ENCODE peak calls at places on chromosome 18, in five cellular contexts. M, A, F, H and C are unnamed samples.

GRCh38 chr18:45783097-45784075 is 42.1 kb upstream of the SIGLEC15 start:
- DNase-seq in F (peak), H (no peak), M (no peak), A (no peak), C (no peak)

GRCh38 chr18:70371908-70372307 is 83.1 kb downstream of the SOCS6 start:
- DNase-seq in F (peak), M (no peak), H (no peak), A (no peak), C (no peak)

GRCh38 chr18:76463358-76463757 is 31.7 kb downstream of the ZNF516 start:
- DNase-seq in A (no peak), H (no peak), M (no peak), F (no peak), C (no peak)

GRCh38 chr18:22428672-22429071 is 11.0 kb upstream of the CTAGE1 start:
- DNase-seq in M (no peak), F (peak), H (no peak), A (no peak), C (no peak)

GRCh38 chr18:24656571-24656971 is 196.1 kb downstream of the HRH4 start:
- DNase-seq in M (no peak), A (no peak), F (no peak), H (no peak), C (peak)

GRCh38 chr18:34028341-34028740 is 196.4 kb downstream of the NOL4 start:
- DNase-seq in A (no peak), M (peak), H (no peak), F (peak), C (no peak)

GRCh38 chr18:32761231-32761785 is 11.5 kb downstream of the KLHL14 start:
- DNase-seq in H (no peak), A (no peak), F (no peak), M (peak), C (no peak)

GRCh38 chr18:74342416-74343043 is 26.9 kb downstream of the C18orf63 start:
- DNase-seq in F (peak), A (no peak), M (peak), H (no peak), C (peak)

GRCh38 chr18:54426085-54426665 is 68.5 kb downstream of the C18orf54 start:
- DNase-seq in F (no peak), M (no peak), A (no peak), H (no peak), C (no peak)

GRCh38 chr18:43789234-43790000 is 512.1 kb upstream of the SYT4 start:
- DNase-seq in F (peak), A (no peak), M (no peak), H (no peak), C (no peak)

GRCh38 chr18:36469471-36469870 is 172.0 kb downstream of the FHOD3 start:
- DNase-seq in M (peak), F (no peak), A (no peak), H (no peak), C (no peak)

GRCh38 chr18:67385455-67385854 is 131.1 kb downstream of the DSEL start:
- DNase-seq in A (no peak), M (no peak), F (no peak), H (no peak), C (no peak)

GRCh38 chr18:5524660-5525059 is 19.1 kb downstream of the EPB41L3 start:
- DNase-seq in M (no peak), F (no peak), A (no peak), H (no peak), C (peak)

GRCh38 chr18:31386683-31387082 is 10.1 kb downstream of the DSG4 start:
- DNase-seq in F (no peak), A (no peak), M (no peak), H (no peak), C (no peak)

GRCh38 chr18:76687271-76688006 is 134.9 kb upstream of the ZNF236 start:
- DNase-seq in H (no peak), A (no peak), M (no peak), F (peak), C (no peak)

GRCh38 chr18:23798249-23798648 is 109.0 kb downstream of the LAMA3 start:
- DNase-seq in M (no peak), A (no peak), H (no peak), F (no peak), C (no peak)

GRCh38 chr18:63205791-63206252 is 113.7 kb downstream of the BCL2 start:
- DNase-seq in F (no peak), M (no peak), A (no peak), H (no peak), C (no peak)

GRCh38 chr18:21650301-21650700 is 38.2 kb downstream of the SNRPD1 start:
- DNase-seq in H (no peak), A (no peak), M (no peak), F (no peak), C (no peak)

GRCh38 chr18:55405655-55406373 is 182.2 kb downstream of the TCF4 start:
- DNase-seq in A (no peak), H (no peak), F (peak), M (no peak), C (peak)

GRCh38 chr18:58512161-58512581 is 116.7 kb downstream of the ALPK2 start:
- DNase-seq in H (no peak), F (no peak), M (no peak), A (no peak), C (no peak)

GRCh38 chr18:78092901-78093300 is 843.3 kb downstream of the GALR1 start:
- DNase-seq in F (no peak), A (no peak), M (no peak), H (no peak), C (no peak)

GRCh38 chr18:26652501-26652900 is 104.1 kb upstream of the KCTD1 start:
- DNase-seq in F (no peak), H (no peak), A (no peak), M (no peak), C (no peak)

GRCh38 chr18:30044496-30044895 is 998.0 kb downstream of the DSC3 start:
- DNase-seq in M (no peak), A (no peak), H (no peak), F (no peak), C (no peak)

GRCh38 chr18:34866739-34867138 is 156.6 kb downstream of the DTNA start:
- DNase-seq in F (no peak), H (peak), A (no peak), M (no peak), C (no peak)

GRCh38 chr18:58942486-58942885 is 77.8 kb downstream of the ZNF532 start:
- DNase-seq in M (no peak), H (no peak), A (no peak), F (peak), C (no peak)

GRCh38 chr18:8162797-8163196 is 446.4 kb upstream of the RAB12 start:
- DNase-seq in F (peak), H (no peak), M (peak), A (no peak), C (no peak)

GRCh38 chr18:48800479-48800876 is 150.3 kb downstream of the SMAD7 start:
- DNase-seq in F (no peak), A (no peak), M (no peak), H (no peak), C (no peak)

GRCh38 chr18:77344777-77345507 is 95.3 kb downstream of the GALR1 start:
- DNase-seq in F (no peak), A (no peak), M (no peak), H (no peak), C (no peak)

GRCh38 chr18:70400473-70400872 is 111.6 kb downstream of the SOCS6 start:
- DNase-seq in H (no peak), M (no peak), F (no peak), A (no peak), C (no peak)